ENCODE peak calls at places on chromosomes 2 and 18, in ten cellular contexts. R is heart left ventricle, L is prostate gland, V is stomach, F is GM12878, Z is body of pancreas, A is breast epithelium, H is IMR-90, G is transverse colon, N is A549. S is an unnamed sample.
A peak's percentile ranks its signal among the peaks of the same experiment; 100 is the strongest.

GRCh38 chr2:198657520-198658121 is 800.1 kb downstream of the SATB2 start:
- DNase-seq in R (no peak), L (no peak), V (no peak), F (no peak), Z (peak; percentile 11), A (no peak), H (peak; percentile 29), G (peak; percentile 36), N (no peak), S (no peak)

GRCh38 chr2:205739618-205740017 is 57.3 kb downstream of the NRP2 start:
- DNase-seq in R (no peak), L (no peak), V (no peak), F (no peak), Z (no peak), A (no peak), H (no peak), G (no peak), N (no peak), S (no peak)

GRCh38 chr2:118763797-118764196 is 83.7 kb downstream of the EN1 start:
- DNase-seq in R (no peak), L (no peak), V (no peak), F (no peak), Z (no peak), A (no peak), H (no peak), G (no peak), N (peak; percentile 17), S (no peak)

GRCh38 chr2:54557601-54558187 is 101.6 kb downstream of the SPTBN1 start:
- DNase-seq in R (peak; percentile 56), L (peak; percentile 60), V (peak; percentile 75), F (no peak), Z (peak; percentile 76), A (peak; percentile 57), H (no peak), G (peak; percentile 74), N (peak; percentile 33), S (peak; percentile 50)

GRCh38 chr2:137939026-137939425 is 25.2 kb upstream of the HNMT start:
- DNase-seq in R (no peak), L (no peak), V (no peak), F (no peak), Z (no peak), A (no peak), H (no peak), G (no peak), N (no peak), S (no peak)

GRCh38 chr18:67916142-67916541 is 399.6 kb upstream of the DSEL start:
- DNase-seq in R (no peak), L (no peak), V (no peak), F (no peak), Z (no peak), A (no peak), H (peak; percentile 6), G (no peak), N (no peak), S (no peak)

GRCh38 chr2:128775401-128776285 is 457.0 kb upstream of the HS6ST1 start:
- DNase-seq in R (no peak), L (no peak), V (peak; percentile 18), F (no peak), Z (no peak), A (peak; percentile 17), H (no peak), G (no peak), N (no peak), S (no peak)

GRCh38 chr2:235936493-235936892 is 231.7 kb downstream of the GBX2 start:
- DNase-seq in R (no peak), L (no peak), V (peak; percentile 2), F (no peak), Z (no peak), A (peak; percentile 25), H (no peak), G (no peak), N (no peak), S (no peak)

GRCh38 chr18:55753643-55754255 is 165.8 kb upstream of the TCF4 start:
- DNase-seq in R (no peak), L (no peak), V (no peak), F (no peak), Z (no peak), A (no peak), H (peak; percentile 45), G (no peak), N (peak; percentile 7), S (no peak)

GRCh38 chr2:17539596-17539992 is 902 bp upstream of the VSNL1 start:
- DNase-seq in R (peak; percentile 52), L (no peak), V (no peak), F (no peak), Z (peak; percentile 75), A (no peak), H (no peak), G (peak; percentile 63), N (no peak), S (peak; percentile 20)

DNA sequence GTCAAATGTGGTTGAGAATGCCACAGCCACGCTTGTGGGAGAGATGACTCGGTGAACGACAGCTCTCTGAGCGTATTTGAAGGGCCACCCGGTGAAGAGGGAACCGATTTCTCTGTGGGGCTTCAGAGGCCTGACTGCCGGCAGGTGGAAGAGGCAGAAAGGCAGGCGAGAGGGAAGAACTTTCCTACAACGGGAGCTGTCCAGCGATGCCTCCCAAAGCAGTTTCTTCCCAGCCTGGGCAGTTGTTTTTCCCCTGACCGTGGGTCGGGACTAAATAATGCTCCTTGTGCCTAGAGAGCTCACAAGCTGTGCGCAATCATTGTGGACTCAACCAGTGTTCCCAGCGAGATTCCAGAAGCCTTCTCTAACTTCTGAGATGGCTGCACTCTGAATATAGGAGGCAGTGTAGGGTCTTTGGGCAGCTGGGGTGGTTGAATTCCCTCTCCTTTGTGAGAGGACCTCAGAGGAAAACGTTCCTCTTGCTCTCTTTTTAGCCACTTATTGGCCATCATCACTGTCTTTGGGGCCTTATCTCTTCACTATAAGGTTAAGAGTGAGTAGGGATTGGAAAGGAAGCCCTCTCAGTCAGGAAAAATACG is 702 bp downstream of the SEC11C start:
- DNase-seq in R (no peak), L (peak; percentile 8), V (peak; percentile 28), F (no peak), Z (peak; percentile 35), A (no peak), H (peak; percentile 51), G (peak; percentile 33), N (peak; percentile 34), S (no peak)
- TF ChIP-seq CTCF in R (no peak), L (no peak), V (no peak), F (no peak), Z (no peak), A (no peak), H (no peak), G (no peak), N (no peak), S (no peak)

DNA sequence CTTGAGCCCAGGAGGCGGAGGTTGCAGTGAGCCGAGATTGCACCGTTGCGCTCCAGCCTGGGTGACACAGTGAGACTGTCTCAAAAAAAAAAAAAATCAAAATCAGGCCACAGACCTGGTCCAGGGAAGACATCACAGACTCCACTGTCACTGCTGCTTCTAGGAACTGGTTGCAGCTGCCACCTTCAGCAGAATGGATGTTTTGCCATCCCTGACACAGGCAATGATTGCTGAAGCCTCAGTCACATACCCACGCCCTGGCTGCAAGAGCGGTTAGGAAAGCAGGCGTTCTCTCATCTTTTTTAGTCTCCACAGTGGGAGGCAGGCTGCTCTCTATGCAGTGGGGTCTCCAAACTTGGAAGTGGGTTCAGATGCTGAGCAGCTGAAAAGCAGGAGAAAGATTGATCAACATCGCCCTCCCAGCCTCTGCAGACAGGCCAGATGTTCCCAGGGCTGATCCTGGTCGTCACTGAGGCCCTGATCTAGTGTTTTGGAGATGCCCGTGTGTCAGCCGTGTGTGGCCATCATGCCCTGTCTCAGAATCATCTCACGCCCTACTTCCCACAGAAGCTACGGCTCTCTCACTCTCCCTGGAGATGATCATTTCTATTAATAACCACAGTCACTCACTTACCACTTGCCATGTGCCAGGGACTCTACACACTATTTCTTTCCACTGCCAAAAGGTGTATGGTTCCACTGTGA is 91.8 kb downstream of the PLB1 start:
- DNase-seq in R (no peak), L (no peak), V (no peak), F (no peak), Z (peak; percentile 29), A (no peak), H (no peak), G (no peak), N (no peak), S (no peak)
- TF ChIP-seq POLR2A in R (no peak), L (no peak), V (no peak), F (no peak), Z (no peak), A (no peak), H (no peak), G (no peak), N (no peak), S (no peak)

GRCh38 chr18:79903787-79904356 is 47.6 kb downstream of the SLC66A2 start:
- DNase-seq in R (peak; percentile 13), L (peak; percentile 3), V (no peak), F (no peak), Z (peak; percentile 5), A (no peak), H (no peak), G (peak; percentile 3), N (no peak), S (peak; percentile 26)
- H3K9me3 ChIP-seq in R (peaks cover 5% of the 10 kb centered on the region), L (no peaks in the 10 kb centered on the region), V (peaks cover 37% of the 10 kb centered on the region), F (no peaks in the 10 kb centered on the region), Z (no peaks in the 10 kb centered on the region), A (peaks cover 11% of the 10 kb centered on the region), H (peaks cover 21% of the 10 kb centered on the region), G (peaks cover 5% of the 10 kb centered on the region), N (peaks cover under 1% of the 10 kb centered on the region), S (no peaks in the 10 kb centered on the region)

GRCh38 chr2:120884406-120885290 is 149.0 kb downstream of the GLI2 start:
- DNase-seq in R (peak; percentile 10), L (no peak), V (no peak), F (no peak), Z (no peak), A (no peak), H (no peak), G (no peak), N (no peak), S (no peak)

GRCh38 chr2:120886534-120886961 is 150.9 kb downstream of the GLI2 start:
- DNase-seq in R (peak; percentile 7), L (no peak), V (no peak), F (no peak), Z (no peak), A (no peak), H (no peak), G (no peak), N (no peak), S (no peak)

GRCh38 chr2:120885749-120886148 is 150.1 kb downstream of the GLI2 start:
- DNase-seq in R (no peak), L (no peak), V (no peak), F (no peak), Z (no peak), A (no peak), H (no peak), G (no peak), N (no peak), S (no peak)

GRCh38 chr2:120883607-120884405 is 148.1 kb downstream of the GLI2 start:
- DNase-seq in R (peak; percentile 17), L (no peak), V (no peak), F (no peak), Z (no peak), A (no peak), H (no peak), G (no peak), N (no peak), S (peak; percentile 36)

DNA sequence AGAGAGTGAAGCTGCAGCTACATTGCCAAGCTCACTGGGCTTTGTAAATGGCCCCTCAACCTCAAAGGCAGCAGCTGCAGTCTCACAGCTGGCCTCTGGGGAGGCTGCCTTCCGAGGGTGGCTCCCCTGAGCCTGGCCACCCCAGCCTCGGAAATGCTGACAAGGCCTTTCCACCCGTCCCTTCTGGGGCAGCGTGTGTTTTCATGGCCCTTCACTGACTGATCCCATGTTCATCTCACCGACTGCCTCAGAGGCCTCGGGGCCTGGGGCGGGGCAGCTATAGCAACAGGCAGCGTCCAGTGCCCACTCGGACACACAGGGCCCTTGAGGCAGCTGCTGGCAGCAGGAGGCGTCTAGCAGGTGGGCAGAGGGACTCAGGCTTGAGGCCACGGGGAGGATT is 149.6 kb downstream of the GLI2 start:
- DNase-seq in R (peak; percentile 7), L (no peak), V (no peak), F (no peak), Z (no peak), A (no peak), H (no peak), G (no peak), N (no peak), S (no peak)
- TF ChIP-seq CTCF in R (no peak), L (no peak), V (no peak), F (no peak), Z (no peak), A (no peak), H (no peak), G (no peak), N (no peak), S (no peak)